ENCODE peak calls at places on chromosome 18, in eight cellular contexts. One of them, this sample, is unnamed.
A peak's percentile ranks its signal among the peaks of the same experiment; 100 is the strongest.

GRCh38 chr18:55114856-55115255 is 155.6 kb upstream of the CCDC68 start:
- DNase-seq in gastrocnemius medialis: no peak
- DNase-seq in sigmoid colon: no peak
- DNase-seq in tibial nerve: no peak
- DNase-seq in stomach: no peak
- DNase-seq in GM12878: no peak
- DNase-seq in body of pancreas: no peak
- DNase-seq in heart left ventricle: no peak
- DNase-seq in this sample: no peak

GRCh38 chr18:36912887-36913286 is 84.0 kb downstream of the KIAA1328 start:
- DNase-seq in gastrocnemius medialis: no peak
- DNase-seq in heart left ventricle: no peak
- DNase-seq in stomach: no peak
- DNase-seq in body of pancreas: no peak
- DNase-seq in sigmoid colon: no peak
- DNase-seq in GM12878: peak; percentile 5
- DNase-seq in tibial nerve: no peak
- DNase-seq in this sample: no peak

GRCh38 chr18:51149605-51150429 is 47.7 kb downstream of the MEX3C start:
- DNase-seq in heart left ventricle: no peak
- DNase-seq in GM12878: no peak
- DNase-seq in body of pancreas: no peak
- DNase-seq in tibial nerve: no peak
- DNase-seq in stomach: no peak
- DNase-seq in gastrocnemius medialis: no peak
- DNase-seq in sigmoid colon: no peak
- DNase-seq in this sample: no peak

GRCh38 chr18:71450258-71450657 is 1093.9 kb downstream of the CBLN2 start:
- DNase-seq in heart left ventricle: no peak
- DNase-seq in sigmoid colon: no peak
- DNase-seq in GM12878: no peak
- DNase-seq in stomach: no peak
- DNase-seq in body of pancreas: no peak
- DNase-seq in tibial nerve: no peak
- DNase-seq in gastrocnemius medialis: no peak
- DNase-seq in this sample: no peak

GRCh38 chr18:22542400-22542835 is 124.7 kb upstream of the CTAGE1 start:
- DNase-seq in GM12878: no peak
- DNase-seq in tibial nerve: no peak
- DNase-seq in body of pancreas: no peak
- DNase-seq in sigmoid colon: no peak
- DNase-seq in stomach: no peak
- DNase-seq in gastrocnemius medialis: peak; percentile 20
- DNase-seq in heart left ventricle: no peak
- DNase-seq in this sample: peak; percentile 78

GRCh38 chr18:58341913-58342312 is 287.0 kb downstream of the ALPK2 start:
- DNase-seq in sigmoid colon: no peak
- DNase-seq in heart left ventricle: no peak
- DNase-seq in GM12878: no peak
- DNase-seq in body of pancreas: no peak
- DNase-seq in tibial nerve: no peak
- DNase-seq in gastrocnemius medialis: no peak
- DNase-seq in stomach: no peak
- DNase-seq in this sample: no peak

GRCh38 chr18:31248783-31249521 is 69.0 kb upstream of the DSG1 start:
- DNase-seq in heart left ventricle: no peak
- DNase-seq in tibial nerve: no peak
- DNase-seq in body of pancreas: no peak
- DNase-seq in stomach: no peak
- DNase-seq in GM12878: no peak
- DNase-seq in sigmoid colon: no peak
- DNase-seq in gastrocnemius medialis: no peak
- DNase-seq in this sample: no peak

GRCh38 chr18:28789460-28789859 is 612.5 kb upstream of the CDH2 start:
- DNase-seq in GM12878: no peak
- DNase-seq in body of pancreas: no peak
- DNase-seq in stomach: no peak
- DNase-seq in heart left ventricle: no peak
- DNase-seq in sigmoid colon: no peak
- DNase-seq in tibial nerve: no peak
- DNase-seq in gastrocnemius medialis: no peak
- DNase-seq in this sample: no peak

DNA sequence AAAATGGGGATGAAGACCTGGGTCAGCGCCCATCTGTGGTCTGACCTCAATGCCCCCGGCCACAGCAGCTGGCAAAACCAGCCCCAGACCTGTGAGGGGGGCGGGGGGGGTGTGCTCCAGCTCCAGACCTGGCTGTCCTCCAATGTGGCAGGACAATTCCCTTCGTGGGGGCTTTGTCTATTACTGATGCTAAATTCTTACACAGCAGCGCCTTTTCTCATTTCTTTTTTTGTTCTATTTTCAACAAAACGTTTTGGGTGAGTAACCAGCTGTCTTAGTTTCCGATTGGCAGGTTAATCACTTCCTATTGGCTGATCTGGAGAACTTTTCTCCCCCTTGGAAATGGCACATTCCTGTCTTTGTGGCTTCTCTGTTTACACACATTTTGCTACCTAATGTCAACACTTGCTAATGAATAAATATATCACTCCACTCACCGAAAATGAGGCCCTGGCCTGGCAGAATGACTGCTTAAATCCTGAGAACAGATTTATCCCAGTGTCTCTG is 4.4 kb downstream of the SMAD7 start:
- DNase-seq in body of pancreas: peak; percentile 36
- DNase-seq in gastrocnemius medialis: no peak
- DNase-seq in sigmoid colon: no peak
- DNase-seq in heart left ventricle: no peak
- DNase-seq in GM12878: no peak
- DNase-seq in tibial nerve: no peak
- DNase-seq in stomach: peak; percentile 69
- DNase-seq in this sample: no peak
- TF ChIP-seq POLR2A in body of pancreas: no peak
- TF ChIP-seq POLR2A in gastrocnemius medialis: no peak
- TF ChIP-seq POLR2A in sigmoid colon: no peak
- TF ChIP-seq POLR2A in heart left ventricle: no peak
- TF ChIP-seq POLR2A in GM12878: no peak
- TF ChIP-seq POLR2A in tibial nerve: no peak
- TF ChIP-seq POLR2A in stomach: no peak
- TF ChIP-seq POLR2A in this sample: no peak

DNA sequence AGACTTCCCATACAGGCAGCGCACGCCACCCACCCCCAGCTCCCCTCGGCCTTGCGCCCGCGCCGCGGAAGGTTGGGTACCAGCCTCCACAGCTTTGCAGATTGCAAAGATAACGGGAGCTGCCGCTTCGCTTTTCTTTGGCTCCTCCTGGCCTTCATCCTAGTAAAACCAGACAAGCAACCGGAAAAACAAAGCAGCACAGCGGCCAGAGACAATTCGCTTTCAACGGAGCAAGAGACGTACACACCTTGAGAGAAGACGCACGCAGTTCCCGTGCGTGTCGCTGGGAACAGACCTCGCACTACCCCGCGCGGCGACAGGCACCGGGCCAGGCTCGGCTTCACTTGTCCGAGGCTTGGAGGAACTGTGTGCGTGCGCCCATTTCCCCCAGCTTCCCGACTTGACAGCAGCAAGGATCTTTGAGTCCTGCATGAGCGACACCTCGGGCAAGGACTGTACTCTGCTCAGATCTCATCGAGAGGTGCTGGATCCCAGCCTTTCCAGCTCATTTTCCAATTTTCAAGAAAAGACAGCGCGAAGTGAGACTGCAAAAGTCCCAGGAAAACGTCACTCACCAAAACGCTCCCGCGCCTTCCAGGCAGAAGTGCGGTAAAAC is 964 bp downstream of the ZBTB7C start:
- DNase-seq in body of pancreas: no peak
- DNase-seq in tibial nerve: peak; percentile 26
- DNase-seq in stomach: no peak
- DNase-seq in gastrocnemius medialis: no peak
- DNase-seq in sigmoid colon: no peak
- DNase-seq in heart left ventricle: peak; percentile 41
- DNase-seq in GM12878: no peak
- DNase-seq in this sample: peak; percentile 72
- H3K4me3 ChIP-seq in body of pancreas: no peak overlapping the region
- H3K4me3 ChIP-seq in tibial nerve: peak overlapping the region; percentile 58
- H3K4me3 ChIP-seq in stomach: peak overlapping the region; percentile 81
- H3K4me3 ChIP-seq in gastrocnemius medialis: peak overlapping the region; percentile 87
- H3K4me3 ChIP-seq in sigmoid colon: no peak overlapping the region
- H3K4me3 ChIP-seq in heart left ventricle: peak overlapping the region; percentile 78
- H3K4me3 ChIP-seq in GM12878: no peak overlapping the region
- H3K4me3 ChIP-seq in this sample: peak overlapping the region; percentile 24

GRCh38 chr18:3305933-3306332 is 44.0 kb downstream of the MYL12B start:
- DNase-seq in tibial nerve: no peak
- DNase-seq in gastrocnemius medialis: no peak
- DNase-seq in body of pancreas: no peak
- DNase-seq in GM12878: no peak
- DNase-seq in stomach: no peak
- DNase-seq in heart left ventricle: no peak
- DNase-seq in sigmoid colon: no peak
- DNase-seq in this sample: no peak
- H3K36me3 ChIP-seq in tibial nerve: no peaks in the 10 kb centered on the region
- H3K36me3 ChIP-seq in gastrocnemius medialis: no peaks in the 10 kb centered on the region
- H3K36me3 ChIP-seq in body of pancreas: no peaks in the 10 kb centered on the region
- H3K36me3 ChIP-seq in GM12878: no peaks in the 10 kb centered on the region
- H3K36me3 ChIP-seq in stomach: no peaks in the 10 kb centered on the region
- H3K36me3 ChIP-seq in heart left ventricle: no peaks in the 10 kb centered on the region
- H3K36me3 ChIP-seq in sigmoid colon: no peaks in the 10 kb centered on the region
- H3K36me3 ChIP-seq in this sample: no peaks in the 10 kb centered on the region

GRCh38 chr18:23584019-23584970 is 2.0 kb downstream of the NPC1 start:
- DNase-seq in tibial nerve: no peak
- DNase-seq in body of pancreas: peak; percentile 8
- DNase-seq in heart left ventricle: no peak
- DNase-seq in sigmoid colon: no peak
- DNase-seq in stomach: no peak
- DNase-seq in GM12878: no peak
- DNase-seq in gastrocnemius medialis: no peak
- DNase-seq in this sample: no peak

GRCh38 chr18:23583071-23583865 is 3.0 kb downstream of the NPC1 start:
- DNase-seq in body of pancreas: no peak
- DNase-seq in GM12878: no peak
- DNase-seq in sigmoid colon: no peak
- DNase-seq in gastrocnemius medialis: no peak
- DNase-seq in heart left ventricle: no peak
- DNase-seq in tibial nerve: no peak
- DNase-seq in stomach: no peak
- DNase-seq in this sample: no peak

GRCh38 chr18:23585897-23586248 is 433 bp downstream of the NPC1 start:
- DNase-seq in body of pancreas: no peak
- DNase-seq in heart left ventricle: no peak
- DNase-seq in sigmoid colon: no peak
- DNase-seq in GM12878: no peak
- DNase-seq in gastrocnemius medialis: no peak
- DNase-seq in stomach: no peak
- DNase-seq in tibial nerve: no peak
- DNase-seq in this sample: no peak

GRCh38 chr18:23586249-23587196 is at the start of gene NPC1:
- DNase-seq in sigmoid colon: peak; percentile 97
- DNase-seq in GM12878: peak; percentile 67
- DNase-seq in heart left ventricle: peak; percentile 96
- DNase-seq in body of pancreas: peak; percentile 96
- DNase-seq in tibial nerve: peak; percentile 85
- DNase-seq in gastrocnemius medialis: peak; percentile 89
- DNase-seq in stomach: peak; percentile 96
- DNase-seq in this sample: peak; percentile 99

GRCh38 chr18:23585007-23585871 is 1.1 kb downstream of the NPC1 start:
- DNase-seq in tibial nerve: no peak
- DNase-seq in GM12878: peak; percentile 28
- DNase-seq in gastrocnemius medialis: peak; percentile 42
- DNase-seq in sigmoid colon: no peak
- DNase-seq in heart left ventricle: peak; percentile 51
- DNase-seq in body of pancreas: peak; percentile 18
- DNase-seq in stomach: no peak
- DNase-seq in this sample: no peak
- TF ChIP-seq POLR2A in tibial nerve: no peak
- TF ChIP-seq POLR2A in GM12878: no peak
- TF ChIP-seq POLR2A in gastrocnemius medialis: peak; percentile 24
- TF ChIP-seq POLR2A in sigmoid colon: no peak
- TF ChIP-seq POLR2A in heart left ventricle: no peak
- TF ChIP-seq POLR2A in body of pancreas: no peak
- TF ChIP-seq POLR2A in stomach: no peak
- TF ChIP-seq POLR2A in this sample: no peak

GRCh38 chr18:76620326-76620813 is 125.3 kb upstream of the ZNF516 start:
- DNase-seq in GM12878: peak; percentile 9
- DNase-seq in stomach: peak; percentile 63
- DNase-seq in sigmoid colon: peak; percentile 88
- DNase-seq in gastrocnemius medialis: peak; percentile 59
- DNase-seq in tibial nerve: peak; percentile 75
- DNase-seq in body of pancreas: peak; percentile 57
- DNase-seq in heart left ventricle: peak; percentile 66
- DNase-seq in this sample: peak; percentile 90

GRCh38 chr18:76619342-76620315 is 124.6 kb upstream of the ZNF516 start:
- DNase-seq in heart left ventricle: peak; percentile 67
- DNase-seq in body of pancreas: peak; percentile 84
- DNase-seq in tibial nerve: peak; percentile 59
- DNase-seq in gastrocnemius medialis: peak; percentile 39
- DNase-seq in stomach: peak; percentile 81
- DNase-seq in sigmoid colon: peak; percentile 86
- DNase-seq in GM12878: no peak
- DNase-seq in this sample: peak; percentile 82

GRCh38 chr18:76621782-76622495 is 126.9 kb upstream of the ZNF516 start:
- DNase-seq in sigmoid colon: no peak
- DNase-seq in heart left ventricle: no peak
- DNase-seq in gastrocnemius medialis: no peak
- DNase-seq in tibial nerve: no peak
- DNase-seq in GM12878: no peak
- DNase-seq in stomach: no peak
- DNase-seq in body of pancreas: peak; percentile 16
- DNase-seq in this sample: no peak

GRCh38 chr18:76618721-76619120 is 123.7 kb upstream of the ZNF516 start:
- DNase-seq in stomach: no peak
- DNase-seq in body of pancreas: no peak
- DNase-seq in tibial nerve: no peak
- DNase-seq in sigmoid colon: no peak
- DNase-seq in GM12878: no peak
- DNase-seq in gastrocnemius medialis: no peak
- DNase-seq in heart left ventricle: no peak
- DNase-seq in this sample: no peak

DNA sequence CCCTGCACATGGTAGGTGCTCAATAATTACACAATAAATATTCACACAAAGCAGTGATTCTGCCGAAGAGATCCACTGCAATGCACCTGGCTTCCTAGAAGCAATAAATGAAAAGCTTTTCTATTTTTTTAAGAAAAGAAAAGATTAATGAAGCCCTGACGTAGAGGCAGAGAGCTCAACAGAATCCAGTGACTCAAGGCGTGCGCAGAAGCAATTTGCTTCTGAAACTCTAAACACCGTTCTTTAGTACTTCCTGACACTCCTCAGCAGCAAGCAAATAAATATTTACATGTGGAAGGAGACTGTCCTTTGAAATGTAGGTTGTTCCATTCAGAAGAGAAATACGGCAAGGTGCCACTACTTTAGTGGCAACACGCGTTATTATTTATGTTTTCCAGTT is 126.1 kb upstream of the ZNF516 start:
- DNase-seq in body of pancreas: no peak
- DNase-seq in tibial nerve: no peak
- DNase-seq in GM12878: no peak
- DNase-seq in gastrocnemius medialis: no peak
- DNase-seq in heart left ventricle: no peak
- DNase-seq in stomach: no peak
- DNase-seq in sigmoid colon: no peak
- DNase-seq in this sample: no peak
- H3K4me3 ChIP-seq in body of pancreas: no peak overlapping the region
- H3K4me3 ChIP-seq in tibial nerve: no peak overlapping the region
- H3K4me3 ChIP-seq in GM12878: no peak overlapping the region
- H3K4me3 ChIP-seq in gastrocnemius medialis: no peak overlapping the region
- H3K4me3 ChIP-seq in heart left ventricle: no peak overlapping the region
- H3K4me3 ChIP-seq in stomach: peak overlapping the region; percentile 11
- H3K4me3 ChIP-seq in sigmoid colon: no peak overlapping the region
- H3K4me3 ChIP-seq in this sample: peak overlapping the region; percentile 4

This sample was measured in spleen.